ENCODE peak calls at places on chromosomes 11 and 22, in ten cellular contexts. S is heart right ventricle, L is RWPE1, R is progenitor cell of endocrine pancreas, A is AG10803, J is keratinocyte, P is foreskin keratinocyte, Y is left lung, E is endodermal cell, T is lower lobe of right lung. M is an unnamed sample.

GRCh38 chr22:49087163-49087562 is 740.5 kb downstream of the BRD1 start:
- DNase-seq in Y (no peak), A (no peak), P (no peak), S (no peak), E (no peak), R (no peak), T (no peak), J (no peak), L (no peak), M (no peak)

GRCh38 chr11:119368121-119369034 is 13.1 kb downstream of the USP2 start:
- DNase-seq in J (no peak), E (peak), R (no peak), Y (peak), P (no peak), A (no peak), T (no peak), L (peak), S (peak), M (no peak)

GRCh38 chr11:33868646-33869461 is 23.0 kb downstream of the LMO2 start:
- DNase-seq in T (no peak), A (no peak), Y (no peak), P (no peak), J (no peak), R (no peak), S (peak), L (no peak), E (peak), M (no peak)

GRCh38 chr11:19953342-19953741 is 206.9 kb downstream of the DBX1 start:
- DNase-seq in T (no peak), P (peak), R (no peak), J (no peak), A (peak), L (no peak), E (peak), S (no peak), Y (no peak), M (peak)

GRCh38 chr11:62176766-62177165 is 13.2 kb upstream of the SCGB1D1 start:
- DNase-seq in R (no peak), S (no peak), T (no peak), L (no peak), P (no peak), Y (no peak), E (no peak), J (no peak), A (no peak), M (no peak)

GRCh38 chr22:20083891-20084546 is 4.0 kb downstream of the DGCR8 start:
- DNase-seq in L (no peak), T (no peak), E (no peak), J (no peak), A (no peak), P (no peak), S (no peak), Y (no peak), R (no peak), M (no peak)

GRCh38 chr22:47205562-47205961 is 443.1 kb downstream of the TBC1D22A start:
- DNase-seq in E (peak), P (no peak), S (no peak), T (no peak), R (no peak), L (no peak), A (no peak), J (no peak), Y (no peak), M (no peak)

GRCh38 chr22:22881116-22882032 is 6.2 kb upstream of the IGLL5 start:
- DNase-seq in J (no peak), P (no peak), A (no peak), Y (no peak), E (peak), T (no peak), L (no peak), S (no peak), R (no peak), M (no peak)

GRCh38 chr11:66720223-66720898 is 8.7 kb downstream of the SPTBN2 start:
- DNase-seq in L (peak), R (peak), T (peak), A (peak), Y (peak), S (no peak), P (peak), J (no peak), E (peak), M (peak)

GRCh38 chr22:28395920-28396447 is 283.7 kb downstream of the TTC28 start:
- DNase-seq in P (no peak), L (no peak), A (peak), S (no peak), J (no peak), T (no peak), E (no peak), Y (no peak), R (no peak), M (peak)

GRCh38 chr11:41659990-41660389 is 200.5 kb upstream of the LRRC4C start:
- DNase-seq in S (no peak), Y (no peak), A (no peak), E (no peak), L (no peak), T (no peak), J (no peak), R (no peak), P (no peak), M (no peak)

GRCh38 chr11:65637794-65638317 is at the start of gene SIPA1:
- DNase-seq in T (peak), A (peak), Y (peak), R (peak), J (no peak), P (no peak), S (peak), L (peak), E (peak), M (peak)

GRCh38 chr11:68139395-68139794 is 18.2 kb upstream of the CHKA start:
- DNase-seq in Y (no peak), A (no peak), E (no peak), T (no peak), P (no peak), J (no peak), S (no peak), R (no peak), L (no peak), M (no peak)

GRCh38 chr11:116072776-116073175 is 568.6 kb upstream of the CADM1 start:
- DNase-seq in T (no peak), L (no peak), A (no peak), R (no peak), J (no peak), E (peak), Y (no peak), S (no peak), P (no peak), M (no peak)
- TF ChIP-seq CTCF in T (no peak), L (no peak), A (no peak), R (peak), J (peak), E (peak), Y (no peak), S (peak), P (no peak), M (no peak)

DNA sequence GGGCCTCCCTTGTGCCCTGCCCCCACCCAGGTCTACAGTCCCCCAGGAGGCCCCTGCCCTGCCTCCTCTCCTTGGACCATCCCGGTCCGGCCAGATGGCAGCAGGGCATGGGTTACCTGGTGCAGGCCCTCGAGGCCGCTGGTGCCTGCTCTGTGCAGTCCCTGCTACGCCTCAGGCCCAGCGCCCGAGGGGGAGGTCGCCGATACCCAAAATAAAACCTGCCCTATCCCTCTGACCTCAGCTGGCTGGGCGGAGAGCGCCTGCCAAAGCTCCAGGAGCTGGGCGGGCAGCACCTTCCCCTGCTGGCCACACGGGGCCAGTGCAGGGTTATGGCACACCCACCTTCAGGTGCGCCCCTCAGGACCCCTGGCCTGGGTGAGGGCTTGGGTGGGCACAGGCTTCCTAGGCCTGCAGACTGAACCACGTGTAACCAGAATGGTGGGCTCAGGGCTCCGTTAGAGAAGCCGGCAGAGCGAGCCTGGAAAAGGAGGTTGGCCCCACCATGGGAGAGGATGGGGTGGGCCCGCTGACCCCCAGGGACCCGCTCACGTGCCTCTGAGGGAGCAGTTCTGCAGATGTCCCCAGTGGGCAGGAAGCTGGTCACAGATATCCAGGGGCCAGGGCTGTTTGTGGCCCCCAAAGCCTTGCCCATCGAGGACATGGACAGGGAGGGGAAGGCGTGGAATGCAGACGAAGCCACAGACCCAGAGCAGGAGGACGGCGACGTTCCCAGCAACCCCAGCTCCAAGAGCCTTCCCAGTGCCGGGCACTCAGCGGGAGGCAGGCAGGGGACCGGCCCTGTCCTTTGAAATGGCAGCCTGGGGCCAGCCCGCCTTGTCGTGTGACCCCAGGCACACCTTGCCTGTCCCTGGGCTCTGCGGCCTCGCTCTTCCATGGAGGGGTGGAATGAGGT is 1.7 kb upstream of the TNNT3 start:
- DNase-seq in S (peak), R (no peak), E (peak), T (no peak), L (no peak), Y (peak), J (no peak), P (no peak), A (no peak), M (no peak)
- TF ChIP-seq CTCF in S (peak), R (peak), E (peak), T (peak), L (peak), Y (peak), J (peak), P (peak), A (peak), M (peak)

GRCh38 chr11:11400635-11401232 is 47.7 kb upstream of the CSNK2A3 start:
- DNase-seq in E (peak), T (no peak), S (no peak), J (no peak), L (no peak), Y (no peak), R (no peak), P (no peak), A (no peak), M (no peak)
- TF ChIP-seq CTCF in E (peak), T (no peak), S (peak), J (peak), L (no peak), Y (no peak), R (peak), P (peak), A (no peak), M (peak)

DNA sequence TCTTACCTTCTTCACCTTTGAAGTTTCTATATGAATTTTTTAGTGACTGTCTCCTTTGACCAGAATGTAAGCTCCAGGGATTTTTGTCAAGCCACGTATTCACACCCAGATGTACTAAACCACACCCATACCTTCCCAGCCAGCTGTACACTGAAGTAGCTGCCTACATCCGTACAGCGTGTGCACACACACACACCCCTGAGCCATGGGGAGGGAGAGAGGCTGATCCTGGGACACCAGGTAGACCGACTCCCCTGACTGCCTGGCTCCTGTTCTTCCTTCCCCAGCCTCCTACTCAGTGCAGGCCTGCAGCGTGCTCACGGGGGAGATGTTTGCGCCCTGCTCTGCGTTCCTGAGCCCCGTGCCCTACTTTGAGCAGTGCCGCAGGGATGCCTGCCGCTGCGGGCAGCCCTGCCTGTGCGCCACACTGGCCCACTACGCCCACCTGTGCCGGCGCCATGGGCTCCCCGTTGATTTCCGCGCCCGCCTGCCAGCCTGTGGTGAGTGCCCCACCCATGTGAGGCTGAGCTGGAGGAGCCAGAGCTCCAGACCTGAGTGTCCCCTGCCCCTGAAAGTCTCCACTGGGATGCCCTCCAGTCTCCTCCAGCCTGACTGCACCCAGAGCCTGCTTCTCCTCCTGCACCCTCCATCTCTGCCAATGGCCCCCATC is 25.9 kb downstream of the OTOG start:
- DNase-seq in E (peak), P (no peak), Y (no peak), S (no peak), R (no peak), J (no peak), A (no peak), T (no peak), L (no peak), M (no peak)
- TF ChIP-seq CTCF in E (no peak), P (no peak), Y (no peak), S (no peak), R (no peak), J (no peak), A (no peak), T (no peak), L (no peak), M (no peak)

GRCh38 chr11:60866911-60867870 is at the start of gene ZP1:
- DNase-seq in T (peak), S (no peak), R (no peak), J (no peak), P (no peak), A (no peak), E (no peak), Y (no peak), L (no peak), M (no peak)
- TF ChIP-seq CTCF in T (no peak), S (no peak), R (no peak), J (no peak), P (no peak), A (no peak), E (peak), Y (no peak), L (no peak), M (no peak)

DNA sequence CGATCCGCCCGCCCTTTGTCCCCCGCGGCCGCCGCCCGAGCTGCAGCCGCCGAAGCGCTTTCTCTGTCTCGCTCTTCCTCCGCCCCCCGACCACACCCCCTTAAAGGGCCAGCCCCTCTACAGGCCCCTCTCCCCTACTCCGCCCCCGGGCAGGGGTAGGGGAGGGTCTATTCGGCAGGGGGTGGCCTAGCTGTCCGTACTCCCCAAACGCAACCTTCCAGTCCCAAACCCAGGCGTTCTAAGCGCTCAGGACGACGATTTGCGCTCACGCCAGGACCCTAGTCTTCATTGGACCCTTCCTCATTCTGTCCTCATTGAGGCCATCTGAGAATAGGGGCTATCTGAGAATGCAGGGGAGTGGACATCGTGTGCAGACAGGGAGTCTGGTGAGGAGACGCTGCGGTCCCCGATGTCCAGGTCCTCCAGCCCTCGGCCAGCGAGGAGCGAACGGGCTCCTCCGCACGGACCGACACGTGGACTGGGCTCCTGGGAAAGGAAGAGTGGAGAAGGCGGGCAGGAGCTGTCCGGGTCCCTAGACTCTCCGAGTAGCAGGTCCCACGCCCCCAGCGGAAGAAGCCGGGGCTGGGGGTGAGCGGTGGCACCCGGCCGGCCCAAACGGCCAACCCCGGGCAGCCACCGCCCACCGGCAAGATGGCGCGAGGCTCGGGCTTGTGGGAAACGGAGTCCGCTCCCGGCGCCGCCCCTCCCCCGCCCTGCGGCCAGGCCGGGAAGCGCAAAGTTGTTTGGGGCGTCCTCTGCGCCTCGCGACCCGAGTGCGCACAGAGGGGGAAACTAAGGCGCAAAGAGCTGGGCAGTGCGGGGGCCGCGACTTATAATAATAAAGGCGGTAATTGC is at the start of gene PPP1R14B:
- DNase-seq in Y (peak), P (peak), T (peak), L (peak), S (peak), E (peak), R (peak), A (peak), J (no peak), M (peak)
- TF ChIP-seq CTCF in Y (no peak), P (peak), T (peak), L (no peak), S (peak), E (peak), R (peak), A (no peak), J (no peak), M (peak)

GRCh38 chr22:38292694-38293093 is 19.9 kb upstream of the TMEM184B start:
- DNase-seq in T (no peak), J (no peak), Y (no peak), E (no peak), R (no peak), S (no peak), L (no peak), A (no peak), P (no peak), M (no peak)

GRCh38 chr22:38290347-38290746 is 17.5 kb upstream of the TMEM184B start:
- DNase-seq in L (no peak), E (no peak), P (no peak), S (no peak), T (no peak), R (no peak), A (no peak), J (no peak), Y (no peak), M (no peak)

GRCh38 chr22:38294193-38294592 is 21.4 kb upstream of the TMEM184B start:
- DNase-seq in E (no peak), L (no peak), P (no peak), A (no peak), Y (no peak), S (no peak), T (no peak), R (no peak), J (no peak), M (no peak)

GRCh38 chr22:38289583-38290082 is 16.8 kb upstream of the TMEM184B start:
- DNase-seq in E (no peak), S (no peak), A (no peak), J (no peak), T (peak), L (no peak), P (no peak), R (no peak), Y (no peak), M (no peak)

GRCh38 chr22:38291201-38291777 is 18.5 kb upstream of the TMEM184B start:
- DNase-seq in L (no peak), P (no peak), E (no peak), J (no peak), T (no peak), Y (no peak), S (no peak), R (no peak), A (no peak), M (no peak)
- TF ChIP-seq CTCF in L (no peak), P (peak), E (no peak), J (no peak), T (no peak), Y (no peak), S (no peak), R (no peak), A (no peak), M (peak)